ENCODE peak calls at places on chromosomes 1 and 21, in ten cellular contexts. G, D, K, V, B, R, A, J, Y and S are unnamed samples.

GRCh38 chr1:31802190-31803150 is 13.4 kb downstream of the SPOCD1 start:
- DNase-seq in G (no peak), D (no peak), K (no peak), V (no peak), B (no peak), R (no peak), A (no peak), J (no peak), Y (no peak), S (no peak)

GRCh38 chr1:17162941-17163340 is 42.0 kb upstream of the PADI1 start:
- DNase-seq in G (no peak), D (no peak), K (no peak), V (no peak), B (no peak), R (no peak), A (no peak), J (no peak), Y (peak), S (no peak)

GRCh38 chr1:161487483-161487827 is 17.8 kb upstream of the FCGR2A start:
- DNase-seq in G (peak), D (no peak), K (peak), V (no peak), B (no peak), R (peak), A (peak), J (no peak), Y (no peak), S (no peak)

GRCh38 chr21:34885636-34886553 is 163.2 kb downstream of the RUNX1 start:
- DNase-seq in G (no peak), D (peak), K (peak), V (no peak), B (no peak), R (no peak), A (no peak), J (no peak), Y (no peak), S (no peak)

GRCh38 chr1:8809342-8809736 is 8.1 kb downstream of the RERE start:
- DNase-seq in G (no peak), D (no peak), K (no peak), V (no peak), B (no peak), R (no peak), A (no peak), J (no peak), Y (no peak), S (no peak)

GRCh38 chr1:228095161-228095560 is 8.0 kb downstream of the C1orf35 start:
- DNase-seq in G (no peak), D (no peak), K (no peak), V (no peak), B (peak), R (no peak), A (no peak), J (no peak), Y (no peak), S (no peak)

GRCh38 chr1:5329068-5329739 is 663.0 kb downstream of the NPHP4 start:
- DNase-seq in G (no peak), D (no peak), K (no peak), V (no peak), B (no peak), R (no peak), A (no peak), J (no peak), Y (no peak), S (no peak)

GRCh38 chr1:66337249-66337648 is 196.7 kb upstream of the SGIP1 start:
- DNase-seq in G (no peak), D (no peak), K (no peak), V (no peak), B (no peak), R (no peak), A (no peak), J (no peak), Y (no peak), S (no peak)

GRCh38 chr1:246987083-246987690 is 20.7 kb downstream of the ZNF695 start:
- DNase-seq in G (no peak), D (no peak), K (no peak), V (no peak), B (no peak), R (no peak), A (no peak), J (no peak), Y (no peak), S (no peak)

GRCh38 chr21:43944757-43945156 is 67.4 kb upstream of the TRAPPC10 start:
- DNase-seq in G (no peak), D (no peak), K (no peak), V (no peak), B (no peak), R (no peak), A (no peak), J (no peak), Y (no peak), S (no peak)

GRCh38 chr1:218304281-218305039 is 19.4 kb downstream of the RRP15 start:
- DNase-seq in G (no peak), D (no peak), K (no peak), V (no peak), B (no peak), R (no peak), A (peak), J (no peak), Y (no peak), S (no peak)

GRCh38 chr1:110475358-110476027 is 24.5 kb downstream of the PROK1 start:
- DNase-seq in G (no peak), D (no peak), K (no peak), V (no peak), B (no peak), R (no peak), A (no peak), J (peak), Y (peak), S (no peak)

GRCh38 chr21:41487082-41487481 is 20.9 kb downstream of the TMPRSS2 start:
- DNase-seq in G (no peak), D (no peak), K (no peak), V (no peak), B (no peak), R (no peak), A (no peak), J (no peak), Y (no peak), S (no peak)

GRCh38 chr1:107648071-107648470 is 316.9 kb downstream of the VAV3 start:
- DNase-seq in G (no peak), D (no peak), K (no peak), V (no peak), B (no peak), R (no peak), A (no peak), J (no peak), Y (peak), S (no peak)

GRCh38 chr1:27891196-27891889 is 19.0 kb downstream of the THEMIS2 start:
- DNase-seq in G (peak), D (no peak), K (peak), V (peak), B (no peak), R (no peak), A (no peak), J (no peak), Y (no peak), S (no peak)

GRCh38 chr1:88519156-88519555 is 164.9 kb upstream of the PKN2 start:
- DNase-seq in G (no peak), D (no peak), K (no peak), V (no peak), B (no peak), R (no peak), A (no peak), J (no peak), Y (no peak), S (no peak)

GRCh38 chr1:55314740-55315139 is 99.6 kb upstream of the USP24 start:
- DNase-seq in G (no peak), D (no peak), K (no peak), V (no peak), B (no peak), R (no peak), A (no peak), J (no peak), Y (no peak), S (peak)

GRCh38 chr21:32359719-32360260 is 33.0 kb downstream of the URB1 start:
- DNase-seq in G (no peak), D (no peak), K (no peak), V (no peak), B (peak), R (no peak), A (no peak), J (peak), Y (peak), S (no peak)

GRCh38 chr1:21952806-21953514 is 15.8 kb upstream of the HSPG2 start:
- DNase-seq in G (no peak), D (no peak), K (no peak), V (no peak), B (no peak), R (no peak), A (no peak), J (no peak), Y (no peak), S (no peak)

GRCh38 chr1:27011058-27011764 is 1.4 kb downstream of the TENT5B start:
- DNase-seq in G (no peak), D (peak), K (peak), V (no peak), B (no peak), R (peak), A (peak), J (peak), Y (peak), S (no peak)

GRCh38 chr1:200888349-200888838 is 6.3 kb upstream of the INAVA start:
- DNase-seq in G (no peak), D (no peak), K (peak), V (peak), B (no peak), R (no peak), A (no peak), J (no peak), Y (no peak), S (no peak)

GRCh38 chr1:22687191-22687590 is 23.4 kb upstream of the EPHB2 start:
- DNase-seq in G (no peak), D (no peak), K (no peak), V (no peak), B (no peak), R (no peak), A (no peak), J (no peak), Y (no peak), S (no peak)

GRCh38 chr21:16422702-16423101 is 692.9 kb downstream of the USP25 start:
- DNase-seq in G (no peak), D (no peak), K (no peak), V (no peak), B (no peak), R (no peak), A (no peak), J (no peak), Y (no peak), S (no peak)

GRCh38 chr1:80417651-80418050 is 1383.1 kb upstream of the ADGRL2 start:
- DNase-seq in G (no peak), D (no peak), K (no peak), V (no peak), B (no peak), R (no peak), A (no peak), J (no peak), Y (no peak), S (no peak)

DNA sequence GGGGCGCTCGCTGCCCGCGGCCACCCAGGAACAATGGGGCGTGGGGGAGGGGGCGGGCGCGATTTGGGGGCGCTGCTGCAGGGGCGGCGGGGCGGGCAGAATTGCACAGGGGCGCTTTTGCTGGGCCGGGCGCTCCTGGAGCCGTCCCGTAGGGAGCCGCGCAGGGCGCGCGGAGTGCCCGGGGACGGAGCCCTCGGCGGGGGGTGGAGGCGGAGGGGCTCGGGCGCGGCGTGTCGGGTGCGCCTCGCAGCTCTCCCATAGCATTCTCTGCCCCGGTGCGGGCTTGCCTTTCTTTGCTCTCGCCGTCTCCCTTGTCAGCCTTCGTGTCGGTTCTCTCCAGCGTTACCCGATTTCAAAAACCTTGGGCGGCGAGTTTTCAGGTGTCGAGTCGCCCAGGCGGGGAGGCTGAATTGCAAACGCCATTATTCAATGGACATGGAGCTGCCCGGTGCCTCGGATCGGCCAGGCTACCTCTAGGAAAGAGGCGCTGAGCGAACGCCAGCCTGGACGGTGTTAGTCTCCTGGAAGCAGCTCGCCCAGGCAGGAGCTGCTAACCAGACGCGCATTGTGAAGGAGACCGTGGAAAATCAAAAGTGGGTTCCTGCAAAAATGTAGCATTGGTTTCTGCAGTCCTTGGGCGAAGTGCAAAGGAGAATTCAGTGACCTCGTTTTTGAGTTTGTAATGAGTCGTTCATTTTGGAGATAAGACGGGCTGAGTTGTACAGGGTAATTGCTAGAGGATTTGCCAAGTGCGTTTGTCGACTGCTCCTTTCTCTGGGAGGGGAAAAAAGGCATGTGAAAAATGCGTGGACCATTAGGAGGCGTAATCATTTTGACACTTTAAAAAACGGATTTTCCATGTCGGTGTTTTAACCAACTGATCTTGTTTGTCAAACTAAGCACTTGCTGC is 626 bp downstream of the CXADR start:
- DNase-seq in G (no peak), D (peak), K (peak), V (no peak), B (no peak), R (peak), A (peak), J (no peak), Y (peak), S (no peak)
- TF ChIP-seq CTCF in G (no peak), D (no peak), K (no peak), V (no peak), B (no peak), R (no peak), A (no peak), J (no peak), Y (no peak), S (no peak)

DNA sequence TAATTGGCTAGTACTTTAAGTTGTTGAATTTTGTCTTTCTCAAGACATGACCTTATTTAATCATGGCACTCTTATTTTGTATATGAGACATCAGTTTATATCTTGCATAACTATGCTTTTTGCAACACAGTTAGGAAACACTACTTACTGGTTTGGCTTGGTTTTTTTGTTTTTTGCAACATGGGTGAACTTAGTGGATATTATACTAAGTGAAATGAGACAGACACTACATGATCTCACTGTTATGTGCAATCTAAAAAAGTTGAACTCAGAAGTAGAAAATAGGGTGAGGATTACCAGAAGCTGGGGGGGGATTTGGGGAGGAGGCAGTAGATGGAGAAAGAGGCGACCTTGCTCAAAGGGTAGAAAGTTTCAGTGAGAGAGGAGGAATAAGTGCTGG is 132.1 kb downstream of the PLA2G4A start:
- DNase-seq in G (no peak), D (no peak), K (no peak), V (no peak), B (no peak), R (no peak), A (no peak), J (no peak), Y (no peak), S (no peak)
- H3K4me3 ChIP-seq in G (no peak), D (no peak), K (no peak), V (no peak), B (no peak), R (no peak), A (no peak), J (no peak), Y (no peak), S (no peak)

GRCh38 chr1:14945132-14946010 is 208.2 kb upstream of the TMEM51 start:
- DNase-seq in G (no peak), D (peak), K (peak), V (no peak), B (no peak), R (peak), A (peak), J (no peak), Y (no peak), S (no peak)
- TF ChIP-seq POLR2A in G (no peak), D (no peak), K (no peak), V (no peak), B (no peak), R (no peak), A (no peak), J (no peak), Y (no peak), S (no peak)

GRCh38 chr1:236394905-236395779 is 1.1 kb downstream of the EDARADD start:
- DNase-seq in G (no peak), D (peak), K (peak), V (no peak), B (peak), R (peak), A (peak), J (no peak), Y (peak), S (peak)

GRCh38 chr1:236389253-236389652 is 4.8 kb upstream of the EDARADD start:
- DNase-seq in G (no peak), D (no peak), K (no peak), V (no peak), B (no peak), R (no peak), A (no peak), J (no peak), Y (peak), S (no peak)

GRCh38 chr1:236391008-236391407 is 3.1 kb upstream of the EDARADD start:
- DNase-seq in G (no peak), D (no peak), K (no peak), V (no peak), B (no peak), R (no peak), A (no peak), J (no peak), Y (no peak), S (no peak)

GRCh38 chr1:236394016-236394481 is at the start of gene EDARADD:
- DNase-seq in G (no peak), D (no peak), K (no peak), V (no peak), B (no peak), R (no peak), A (no peak), J (no peak), Y (no peak), S (no peak)

GRCh38 chr1:236392182-236392581 is 1.9 kb upstream of the EDARADD start:
- DNase-seq in G (no peak), D (no peak), K (no peak), V (no peak), B (no peak), R (no peak), A (no peak), J (no peak), Y (no peak), S (no peak)
- TF ChIP-seq CTCF in G (no peak), D (no peak), K (no peak), V (no peak), B (no peak), R (no peak), A (no peak), J (no peak), Y (no peak), S (no peak)

GRCh38 chr1:1942753-1943656 is 23.9 kb upstream of the TMEM52 start:
- DNase-seq in G (no peak), D (peak), K (peak), V (no peak), B (no peak), R (no peak), A (no peak), J (no peak), Y (no peak), S (no peak)
- H3K4me3 ChIP-seq in G (no peak), D (no peak), K (no peak), V (no peak), B (peak), R (no peak), A (no peak), J (no peak), Y (no peak), S (no peak)